ENCODE peak calls at places on chromosomes 12 and 14, in six cellular contexts. One of them, this sample, is unnamed.

GRCh38 chr14:100341301-100342031 is 18.3 kb downstream of the SLC25A47 start:
- DNase-seq in left ventricle myocardium inferior: no peak
- DNase-seq in CD8-positive, alpha-beta memory T cell: no peak
- DNase-seq in transverse colon: no peak
- DNase-seq in pancreas: no peak
- DNase-seq in heart right ventricle: no peak
- DNase-seq in this sample: no peak

GRCh38 chr12:49705479-49706267 is 1.5 kb downstream of the FMNL3 start:
- DNase-seq in left ventricle myocardium inferior: peak; percentile 29
- DNase-seq in CD8-positive, alpha-beta memory T cell: no peak
- DNase-seq in transverse colon: peak; percentile 30
- DNase-seq in pancreas: no peak
- DNase-seq in heart right ventricle: peak; percentile 31
- DNase-seq in this sample: peak; percentile 10

GRCh38 chr14:74867673-74868072 is 8.3 kb downstream of the PROX2 start:
- DNase-seq in left ventricle myocardium inferior: no peak
- DNase-seq in CD8-positive, alpha-beta memory T cell: peak; percentile 36
- DNase-seq in transverse colon: no peak
- DNase-seq in pancreas: no peak
- DNase-seq in heart right ventricle: no peak
- DNase-seq in this sample: no peak

GRCh38 chr12:124898200-124898950 is 16.1 kb downstream of the UBC start:
- DNase-seq in left ventricle myocardium inferior: no peak
- DNase-seq in CD8-positive, alpha-beta memory T cell: peak; percentile 67
- DNase-seq in transverse colon: peak; percentile 74
- DNase-seq in pancreas: peak; percentile 35
- DNase-seq in heart right ventricle: peak; percentile 35
- DNase-seq in this sample: no peak

GRCh38 chr12:2451025-2451424 is 343.7 kb upstream of the FKBP4 start:
- DNase-seq in left ventricle myocardium inferior: no peak
- DNase-seq in CD8-positive, alpha-beta memory T cell: no peak
- DNase-seq in transverse colon: no peak
- DNase-seq in pancreas: no peak
- DNase-seq in heart right ventricle: no peak
- DNase-seq in this sample: no peak

GRCh38 chr14:100711117-100711462 is 15.6 kb upstream of the DLK1 start:
- DNase-seq in left ventricle myocardium inferior: no peak
- DNase-seq in CD8-positive, alpha-beta memory T cell: no peak
- DNase-seq in transverse colon: no peak
- DNase-seq in pancreas: peak; percentile 85
- DNase-seq in heart right ventricle: no peak
- DNase-seq in this sample: no peak

GRCh38 chr12:71691504-71692129 is 5.7 kb downstream of the TMEM19 start:
- DNase-seq in left ventricle myocardium inferior: no peak
- DNase-seq in CD8-positive, alpha-beta memory T cell: no peak
- DNase-seq in transverse colon: peak; percentile 37
- DNase-seq in pancreas: peak; percentile 51
- DNase-seq in heart right ventricle: no peak
- DNase-seq in this sample: no peak

GRCh38 chr12:28027947-28028724 is 55.6 kb upstream of the PTHLH start:
- DNase-seq in left ventricle myocardium inferior: no peak
- DNase-seq in CD8-positive, alpha-beta memory T cell: no peak
- DNase-seq in transverse colon: no peak
- DNase-seq in pancreas: no peak
- DNase-seq in heart right ventricle: no peak
- DNase-seq in this sample: no peak

GRCh38 chr12:62625238-62625637 is 158.6 kb downstream of the MON2 start:
- DNase-seq in left ventricle myocardium inferior: no peak
- DNase-seq in CD8-positive, alpha-beta memory T cell: no peak
- DNase-seq in transverse colon: no peak
- DNase-seq in pancreas: no peak
- DNase-seq in heart right ventricle: peak; percentile 22
- DNase-seq in this sample: no peak

GRCh38 chr14:65373671-65374039 is 38.9 kb upstream of the FUT8 start:
- DNase-seq in left ventricle myocardium inferior: no peak
- DNase-seq in CD8-positive, alpha-beta memory T cell: no peak
- DNase-seq in transverse colon: no peak
- DNase-seq in pancreas: peak; percentile 11
- DNase-seq in heart right ventricle: no peak
- DNase-seq in this sample: no peak

GRCh38 chr12:57687862-57688261 is 6.1 kb upstream of the OS9 start:
- DNase-seq in left ventricle myocardium inferior: no peak
- DNase-seq in CD8-positive, alpha-beta memory T cell: no peak
- DNase-seq in transverse colon: no peak
- DNase-seq in pancreas: no peak
- DNase-seq in heart right ventricle: no peak
- DNase-seq in this sample: no peak

GRCh38 chr14:69087061-69087461 is 65.9 kb downstream of the DCAF5 start:
- DNase-seq in left ventricle myocardium inferior: no peak
- DNase-seq in CD8-positive, alpha-beta memory T cell: no peak
- DNase-seq in transverse colon: no peak
- DNase-seq in pancreas: no peak
- DNase-seq in heart right ventricle: no peak
- DNase-seq in this sample: no peak

GRCh38 chr14:100063314-100063941 is 1.8 kb upstream of the EVL start:
- DNase-seq in left ventricle myocardium inferior: no peak
- DNase-seq in CD8-positive, alpha-beta memory T cell: peak; percentile 41
- DNase-seq in transverse colon: no peak
- DNase-seq in pancreas: no peak
- DNase-seq in heart right ventricle: no peak
- DNase-seq in this sample: no peak

GRCh38 chr12:50110127-50110761 is 1.8 kb upstream of the COX14 start:
- DNase-seq in left ventricle myocardium inferior: peak; percentile 58
- DNase-seq in CD8-positive, alpha-beta memory T cell: no peak
- DNase-seq in transverse colon: peak; percentile 78
- DNase-seq in pancreas: peak; percentile 55
- DNase-seq in heart right ventricle: peak; percentile 61
- DNase-seq in this sample: no peak

GRCh38 chr12:43079481-43079880 is 472.5 kb downstream of the ADAMTS20 start:
- DNase-seq in left ventricle myocardium inferior: no peak
- DNase-seq in CD8-positive, alpha-beta memory T cell: no peak
- DNase-seq in transverse colon: no peak
- DNase-seq in pancreas: no peak
- DNase-seq in heart right ventricle: no peak
- DNase-seq in this sample: no peak

GRCh38 chr12:1925125-1925963 is 6.9 kb upstream of the CACNA2D4 start:
- DNase-seq in left ventricle myocardium inferior: no peak
- DNase-seq in CD8-positive, alpha-beta memory T cell: no peak
- DNase-seq in transverse colon: no peak
- DNase-seq in pancreas: no peak
- DNase-seq in heart right ventricle: no peak
- DNase-seq in this sample: no peak

GRCh38 chr12:101490286-101490920 is 15.3 kb downstream of the SPIC start:
- DNase-seq in left ventricle myocardium inferior: no peak
- DNase-seq in CD8-positive, alpha-beta memory T cell: no peak
- DNase-seq in transverse colon: peak; percentile 57
- DNase-seq in pancreas: peak; percentile 25
- DNase-seq in heart right ventricle: no peak
- DNase-seq in this sample: peak; percentile 31

GRCh38 chr14:76761849-76762616 is 765 bp downstream of the VASH1 start:
- DNase-seq in left ventricle myocardium inferior: no peak
- DNase-seq in CD8-positive, alpha-beta memory T cell: no peak
- DNase-seq in transverse colon: no peak
- DNase-seq in pancreas: no peak
- DNase-seq in heart right ventricle: no peak
- DNase-seq in this sample: no peak

GRCh38 chr14:97977711-97978261 is 1180.6 kb downstream of the VRK1 start:
- DNase-seq in left ventricle myocardium inferior: peak; percentile 79
- DNase-seq in CD8-positive, alpha-beta memory T cell: peak; percentile 66
- DNase-seq in transverse colon: peak; percentile 75
- DNase-seq in pancreas: peak; percentile 71
- DNase-seq in heart right ventricle: peak; percentile 83
- DNase-seq in this sample: no peak

GRCh38 chr14:90409209-90409730 is 12.4 kb downstream of the CALM1 start:
- DNase-seq in left ventricle myocardium inferior: peak; percentile 49
- DNase-seq in CD8-positive, alpha-beta memory T cell: no peak
- DNase-seq in transverse colon: peak; percentile 39
- DNase-seq in pancreas: no peak
- DNase-seq in heart right ventricle: no peak
- DNase-seq in this sample: no peak

GRCh38 chr14:76352639-76353281 is 23.2 kb upstream of the ESRRB start:
- DNase-seq in left ventricle myocardium inferior: peak; percentile 59
- DNase-seq in CD8-positive, alpha-beta memory T cell: peak; percentile 6
- DNase-seq in transverse colon: peak; percentile 20
- DNase-seq in pancreas: peak; percentile 24
- DNase-seq in heart right ventricle: peak; percentile 68
- DNase-seq in this sample: peak; percentile 40

GRCh38 chr12:68630050-68630449 is 19.4 kb downstream of the RAP1B start:
- DNase-seq in left ventricle myocardium inferior: no peak
- DNase-seq in CD8-positive, alpha-beta memory T cell: no peak
- DNase-seq in transverse colon: no peak
- DNase-seq in pancreas: no peak
- DNase-seq in heart right ventricle: no peak
- DNase-seq in this sample: no peak

GRCh38 chr12:6367065-6367968 is 8.0 kb downstream of the SCNN1A start:
- DNase-seq in left ventricle myocardium inferior: no peak
- DNase-seq in CD8-positive, alpha-beta memory T cell: peak; percentile 56
- DNase-seq in transverse colon: no peak
- DNase-seq in pancreas: no peak
- DNase-seq in heart right ventricle: no peak
- DNase-seq in this sample: no peak

DNA sequence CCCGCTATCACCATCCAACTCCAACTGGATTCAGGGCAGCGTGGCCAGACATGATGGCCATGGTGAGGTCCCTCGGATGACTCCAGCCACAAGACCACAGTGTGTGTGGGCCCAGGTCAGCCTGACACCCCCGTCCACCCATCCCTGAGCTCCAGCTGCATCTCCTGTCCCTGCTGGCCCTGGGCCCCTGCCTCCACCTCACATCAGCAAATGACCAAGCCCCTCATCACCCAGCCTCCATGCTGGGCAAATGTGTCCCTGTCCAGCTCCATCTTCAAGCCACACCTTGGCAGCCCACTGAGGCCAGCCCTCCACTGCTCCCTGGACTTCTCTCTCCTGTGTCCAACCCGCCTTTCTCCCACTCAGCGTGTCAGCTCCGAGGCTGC is 3.2 kb downstream of the GPR132 start:
- DNase-seq in left ventricle myocardium inferior: no peak
- DNase-seq in CD8-positive, alpha-beta memory T cell: no peak
- DNase-seq in transverse colon: no peak
- DNase-seq in pancreas: no peak
- DNase-seq in heart right ventricle: no peak
- DNase-seq in this sample: no peak
- H3K4me1 ChIP-seq in left ventricle myocardium inferior: peaks cover 85% of the 10 kb centered on the region
- H3K4me1 ChIP-seq in CD8-positive, alpha-beta memory T cell: peaks cover 82% of the 10 kb centered on the region
- H3K4me1 ChIP-seq in transverse colon: no peaks in the 10 kb centered on the region
- H3K4me1 ChIP-seq in pancreas: no peaks in the 10 kb centered on the region
- H3K4me1 ChIP-seq in heart right ventricle: peaks cover 52% of the 10 kb centered on the region
- H3K4me1 ChIP-seq in this sample: no peaks in the 10 kb centered on the region

GRCh38 chr14:73759183-73759713 is 45.1 kb upstream of the PNMA1 start:
- DNase-seq in left ventricle myocardium inferior: peak; percentile 87
- DNase-seq in CD8-positive, alpha-beta memory T cell: peak; percentile 56
- DNase-seq in transverse colon: peak; percentile 74
- DNase-seq in pancreas: peak; percentile 60
- DNase-seq in heart right ventricle: peak; percentile 86
- DNase-seq in this sample: peak; percentile 32

GRCh38 chr14:73757381-73757780 is 43.2 kb upstream of the PNMA1 start:
- DNase-seq in left ventricle myocardium inferior: no peak
- DNase-seq in CD8-positive, alpha-beta memory T cell: no peak
- DNase-seq in transverse colon: no peak
- DNase-seq in pancreas: no peak
- DNase-seq in heart right ventricle: no peak
- DNase-seq in this sample: no peak

GRCh38 chr14:73758392-73759182 is 44.4 kb upstream of the PNMA1 start:
- DNase-seq in left ventricle myocardium inferior: peak; percentile 67
- DNase-seq in CD8-positive, alpha-beta memory T cell: peak; percentile 78
- DNase-seq in transverse colon: peak; percentile 87
- DNase-seq in pancreas: peak; percentile 77
- DNase-seq in heart right ventricle: peak; percentile 61
- DNase-seq in this sample: peak; percentile 68

GRCh38 chr14:73759714-73760597 is 45.8 kb upstream of the PNMA1 start:
- DNase-seq in left ventricle myocardium inferior: peak; percentile 97
- DNase-seq in CD8-positive, alpha-beta memory T cell: peak; percentile 97
- DNase-seq in transverse colon: peak; percentile 97
- DNase-seq in pancreas: peak; percentile 96
- DNase-seq in heart right ventricle: peak; percentile 94
- DNase-seq in this sample: peak; percentile 98

DNA sequence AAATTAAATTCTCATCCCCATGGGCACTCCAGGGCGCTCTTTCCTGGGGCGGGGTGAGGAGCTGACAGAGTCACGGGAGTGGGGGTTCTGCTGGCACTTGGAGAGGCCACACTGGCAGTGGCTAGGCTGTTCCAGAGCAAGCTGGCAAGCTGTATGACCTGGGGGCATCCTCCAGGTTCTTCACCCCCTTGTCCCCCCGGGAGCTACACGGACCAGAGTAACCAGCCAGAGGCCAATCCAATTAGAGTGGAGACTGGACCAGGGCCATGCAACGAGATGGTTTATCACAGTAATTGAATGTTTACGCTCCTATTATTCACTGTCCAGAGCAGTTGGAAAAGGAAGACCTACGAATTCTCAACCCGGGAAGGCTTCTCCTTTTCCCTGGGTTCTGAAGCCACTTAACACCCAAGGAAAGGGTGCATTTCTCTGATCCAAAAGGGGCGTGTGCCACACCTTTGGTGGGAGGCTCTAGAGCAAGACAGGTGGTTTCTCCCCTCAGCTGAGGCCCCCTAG is 43.8 kb upstream of the PNMA1 start:
- DNase-seq in left ventricle myocardium inferior: no peak
- DNase-seq in CD8-positive, alpha-beta memory T cell: no peak
- DNase-seq in transverse colon: no peak
- DNase-seq in pancreas: no peak
- DNase-seq in heart right ventricle: no peak
- DNase-seq in this sample: no peak
- H3K4me3 ChIP-seq in left ventricle myocardium inferior: peak overlapping the region; percentile 88
- H3K4me3 ChIP-seq in CD8-positive, alpha-beta memory T cell: peak overlapping the region; percentile 73
- H3K4me3 ChIP-seq in transverse colon: peak overlapping the region; percentile 85
- H3K4me3 ChIP-seq in pancreas: peak overlapping the region; percentile 76
- H3K4me3 ChIP-seq in heart right ventricle: peak overlapping the region; percentile 79
- H3K4me3 ChIP-seq in this sample: peak overlapping the region; percentile 59

DNA sequence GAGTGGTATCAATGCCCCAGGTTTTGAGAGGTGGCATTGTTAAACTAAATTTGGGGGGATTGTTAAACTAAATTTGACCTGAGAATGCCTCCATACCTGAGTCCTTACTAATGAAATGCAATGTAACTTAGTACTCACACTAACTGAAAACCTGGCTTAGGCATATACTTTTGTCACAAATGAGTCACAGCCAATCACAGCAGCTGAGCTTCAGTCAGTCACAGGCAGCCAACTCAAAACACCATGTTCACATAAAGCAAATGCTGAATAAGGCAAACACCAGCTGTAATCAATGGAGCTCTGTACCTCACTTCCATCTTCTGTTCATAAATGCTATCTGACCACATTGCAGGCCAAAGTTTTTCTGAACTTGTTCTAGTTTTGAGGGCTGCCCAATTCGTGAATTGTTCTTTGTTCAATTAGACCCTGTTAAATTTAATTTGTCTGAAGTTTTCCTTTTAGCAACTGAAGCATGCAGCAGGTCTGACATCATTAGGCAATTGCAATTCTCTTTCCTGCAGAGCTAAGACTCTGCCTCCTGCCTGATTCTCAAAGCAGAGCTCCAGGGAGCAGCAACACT is 130.0 kb downstream of the WIF1 start:
- DNase-seq in left ventricle myocardium inferior: no peak
- DNase-seq in CD8-positive, alpha-beta memory T cell: no peak
- DNase-seq in transverse colon: no peak
- DNase-seq in pancreas: no peak
- DNase-seq in heart right ventricle: no peak
- DNase-seq in this sample: no peak
- H3K27me3 ChIP-seq in left ventricle myocardium inferior: peaks cover 22% of the 10 kb centered on the region
- H3K27me3 ChIP-seq in CD8-positive, alpha-beta memory T cell: no peaks in the 10 kb centered on the region
- H3K27me3 ChIP-seq in transverse colon: no peaks in the 10 kb centered on the region
- H3K27me3 ChIP-seq in pancreas: no peaks in the 10 kb centered on the region
- H3K27me3 ChIP-seq in heart right ventricle: peaks cover 4% of the 10 kb centered on the region
- H3K27me3 ChIP-seq in this sample: peaks cover 2% of the 10 kb centered on the region

GRCh38 chr14:72943876-72944430 is 17.7 kb downstream of the DCAF4 start:
- DNase-seq in left ventricle myocardium inferior: no peak
- DNase-seq in CD8-positive, alpha-beta memory T cell: no peak
- DNase-seq in transverse colon: no peak
- DNase-seq in pancreas: no peak
- DNase-seq in heart right ventricle: no peak
- DNase-seq in this sample: no peak
- H3K4me1 ChIP-seq in left ventricle myocardium inferior: no peaks in the 10 kb centered on the region
- H3K4me1 ChIP-seq in CD8-positive, alpha-beta memory T cell: no peaks in the 10 kb centered on the region
- H3K4me1 ChIP-seq in transverse colon: no peaks in the 10 kb centered on the region
- H3K4me1 ChIP-seq in pancreas: no peaks in the 10 kb centered on the region
- H3K4me1 ChIP-seq in heart right ventricle: no peaks in the 10 kb centered on the region
- H3K4me1 ChIP-seq in this sample: no peaks in the 10 kb centered on the region